ENCODE peak calls at places on chromosomes 3 and 15, in six cellular contexts. W is EH, N is posterior cingulate gyrus, P is heart right ventricle, E is GM12865, X is lung microvascular endothelial cell. T is an unnamed sample.

GRCh38 chr3:168417016-168417415 is 321.3 kb upstream of the GOLIM4 start:
- DNase-seq in P (no peak), E (no peak), N (no peak), W (no peak), X (no peak), T (no peak)

GRCh38 chr3:188832961-188833615 is 338.7 kb upstream of the TPRG1 start:
- DNase-seq in E (no peak), X (no peak), W (peak; percentile 29), N (no peak), P (no peak), T (no peak)

GRCh38 chr3:14147617-14148016 is 22.8 kb downstream of the TMEM43 start:
- DNase-seq in X (no peak), E (no peak), N (no peak), P (no peak), W (no peak), T (no peak)

GRCh38 chr3:143120716-143121239 is 1.2 kb downstream of the CHST2 start:
- DNase-seq in N (peak; percentile 39), P (peak; percentile 18), W (peak; percentile 39), E (peak; percentile 84), X (peak; percentile 40), T (no peak)

GRCh38 chr3:152322756-152323155 is 54.0 kb downstream of the MBNL1 start:
- DNase-seq in P (no peak), E (peak; percentile 81), X (peak; percentile 57), W (peak; percentile 33), N (no peak), T (no peak)

GRCh38 chr3:182914341-182914740 is 66.0 kb downstream of the DCUN1D1 start:
- DNase-seq in X (no peak), P (no peak), W (peak; percentile 51), E (no peak), N (no peak), T (no peak)

GRCh38 chr15:84741151-84741550 is 7.2 kb upstream of the ZNF592 start:
- DNase-seq in W (no peak), E (no peak), P (no peak), N (no peak), X (no peak), T (no peak)

GRCh38 chr3:194552327-194552949 is 65.6 kb upstream of the ATP13A3 start:
- DNase-seq in P (no peak), X (no peak), W (no peak), N (no peak), E (no peak), T (no peak)

GRCh38 chr3:173221010-173221409 is 80.0 kb upstream of the SPATA16 start:
- DNase-seq in X (no peak), E (no peak), N (no peak), W (peak; percentile 40), P (no peak), T (no peak)

GRCh38 chr15:75843618-75844610 is 667 bp downstream of the UBE2Q2 start:
- DNase-seq in N (peak; percentile 32), P (peak; percentile 71), W (peak; percentile 63), E (peak; percentile 66), X (peak; percentile 59), T (no peak)

GRCh38 chr3:66442254-66443249 is 58.3 kb downstream of the LRIG1 start:
- DNase-seq in W (peak; percentile 86), E (no peak), X (peak; percentile 92), P (peak; percentile 66), N (no peak), T (peak; percentile 78)

GRCh38 chr15:60395276-60396011 is 2.3 kb downstream of the ANXA2 start:
- DNase-seq in P (no peak), N (no peak), E (no peak), W (no peak), X (no peak), T (no peak)

GRCh38 chr3:125019271-125019670 is 36.5 kb downstream of the HEG1 start:
- DNase-seq in E (peak; percentile 37), W (no peak), N (no peak), P (no peak), X (no peak), T (no peak)

GRCh38 chr3:164897335-164897734 is 181.0 kb downstream of the SI start:
- DNase-seq in N (no peak), E (no peak), P (no peak), X (no peak), W (no peak), T (no peak)

GRCh38 chr3:72185549-72186484 is 400.9 kb upstream of the PROK2 start:
- DNase-seq in X (peak; percentile 51), W (peak; percentile 58), E (peak; percentile 53), N (no peak), P (no peak), T (peak; percentile 15)

GRCh38 chr3:123244128-123244527 is 42.4 kb downstream of the SEC22A start:
- DNase-seq in P (no peak), E (no peak), N (no peak), X (no peak), W (no peak), T (no peak)

GRCh38 chr3:20422391-20422790 is 236.4 kb upstream of the SGO1 start:
- DNase-seq in P (no peak), N (no peak), E (no peak), X (no peak), W (no peak), T (no peak)

GRCh38 chr3:50126287-50127211 is 28.6 kb upstream of the SEMA3F start:
- DNase-seq in W (peak; percentile 88), E (no peak), P (no peak), N (no peak), X (no peak), T (no peak)

GRCh38 chr3:155185623-155186022 is 105.5 kb downstream of the MME start:
- DNase-seq in E (no peak), P (no peak), N (no peak), X (no peak), W (peak; percentile 75), T (no peak)

GRCh38 chr3:56762718-56763117 is 39.0 kb downstream of the ARHGEF3 start:
- DNase-seq in N (no peak), E (no peak), W (no peak), X (no peak), P (no peak), T (no peak)

GRCh38 chr3:9727743-9728142 is 3.8 kb upstream of the BRPF1 start:
- DNase-seq in E (no peak), N (no peak), X (no peak), W (peak; percentile 34), P (no peak), T (no peak)

GRCh38 chr3:94032187-94032586 is 3.8 kb upstream of the STX19 start:
- DNase-seq in E (no peak), P (no peak), X (no peak), W (peak; percentile 66), N (no peak), T (no peak)

GRCh38 chr3:81886081-81886480 is 124.6 kb upstream of the GBE1 start:
- DNase-seq in W (peak; percentile 9), E (no peak), N (no peak), P (no peak), X (no peak), T (no peak)

GRCh38 chr3:195203631-195204030 is 67.3 kb downstream of the XXYLT1 start:
- DNase-seq in E (no peak), N (no peak), P (no peak), W (no peak), X (no peak), T (no peak)

GRCh38 chr3:175163686-175164085 is 304.6 kb downstream of the NAALADL2 start:
- DNase-seq in W (no peak), P (no peak), X (no peak), E (no peak), N (no peak), T (no peak)

GRCh38 chr15:69082041-69082502 is 67.6 kb downstream of the NOX5 start:
- DNase-seq in W (peak; percentile 76), N (no peak), X (no peak), P (no peak), E (no peak), T (no peak)

GRCh38 chr3:5022187-5022965 is 43.1 kb downstream of the BHLHE40 start:
- DNase-seq in E (peak; percentile 86), W (peak; percentile 52), N (no peak), P (no peak), X (no peak), T (no peak)

GRCh38 chr15:66036859-66037258 is 167.6 kb downstream of the RAB11A start:
- DNase-seq in X (no peak), E (no peak), P (no peak), N (no peak), W (no peak), T (no peak)